ENCODE peak calls at places on chromosome 1, in eight cellular contexts. W is right lobe of liver, Y is breast epithelium, Q is body of pancreas, G is spleen, C is kidney epithelial cell, V is kidney, D is nephron progenitor cell. F is an unnamed sample.
A peak's percentile ranks its signal among the peaks of the same experiment; 100 is the strongest.

GRCh38 chr1:221435510-221435909 is 306.4 kb downstream of the DUSP10 start:
- DNase-seq in Y (no peak), D (no peak), G (no peak), Q (no peak), V (no peak), W (no peak), C (no peak), F (peak; percentile 52)

GRCh38 chr1:81876901-81877750 is 76.4 kb downstream of the ADGRL2 start:
- DNase-seq in W (no peak), G (no peak), Q (no peak), D (no peak), C (peak; percentile 7), Y (no peak), V (no peak), F (no peak)

GRCh38 chr1:47505267-47505666 is 67.4 kb downstream of the FOXD2 start:
- DNase-seq in Y (no peak), V (no peak), G (no peak), Q (no peak), C (no peak), D (no peak), W (no peak), F (no peak)

GRCh38 chr1:219703240-219703639 is 90.3 kb upstream of the ZC3H11B start:
- DNase-seq in V (no peak), Y (no peak), W (no peak), G (no peak), Q (no peak), D (no peak), C (no peak), F (no peak)

GRCh38 chr1:10727703-10728348 is 68.6 kb downstream of the CASZ1 start:
- DNase-seq in G (no peak), W (no peak), D (no peak), Y (no peak), C (no peak), V (peak; percentile 75), Q (peak; percentile 73), F (no peak)

GRCh38 chr1:170168263-170168662 is 22.5 kb downstream of the NTMT2 start:
- DNase-seq in V (no peak), Q (no peak), D (no peak), C (peak; percentile 1), Y (no peak), W (no peak), G (no peak), F (no peak)

GRCh38 chr1:22500476-22500875 is 48.8 kb downstream of the ZBTB40 start:
- DNase-seq in G (no peak), C (peak; percentile 59), V (no peak), D (no peak), Q (peak; percentile 81), Y (no peak), W (no peak), F (no peak)

GRCh38 chr1:19074361-19074901 is 118.0 kb upstream of the IFFO2 start:
- DNase-seq in V (no peak), W (no peak), C (no peak), G (no peak), Y (no peak), D (no peak), Q (no peak), F (no peak)

GRCh38 chr1:110249256-110249655 is 39.1 kb downstream of the KCNC4 start:
- DNase-seq in V (no peak), D (no peak), G (peak; percentile 27), Y (no peak), W (no peak), C (no peak), Q (no peak), F (no peak)

GRCh38 chr1:43414634-43415223 is 25.0 kb downstream of the SZT2 start:
- DNase-seq in Q (peak; percentile 78), W (no peak), G (no peak), Y (no peak), C (no peak), D (peak; percentile 69), V (no peak), F (peak; percentile 40)

GRCh38 chr1:152072311-152072710 is 16.6 kb downstream of the TCHHL1 start:
- DNase-seq in G (no peak), C (no peak), D (no peak), W (no peak), Q (no peak), V (no peak), Y (no peak), F (no peak)

GRCh38 chr1:103106426-103107321 is 1.6 kb downstream of the COL11A1 start:
- DNase-seq in Y (no peak), W (no peak), Q (peak; percentile 34), G (no peak), D (peak; percentile 54), C (no peak), V (no peak), F (peak; percentile 34)
- TF ChIP-seq CTCF in Y (no peak), W (peak; percentile 53), Q (peak; percentile 44), G (peak; percentile 16), D (peak; percentile 52), C (peak; percentile 55), V (peak; percentile 45), F (peak; percentile 34)

DNA sequence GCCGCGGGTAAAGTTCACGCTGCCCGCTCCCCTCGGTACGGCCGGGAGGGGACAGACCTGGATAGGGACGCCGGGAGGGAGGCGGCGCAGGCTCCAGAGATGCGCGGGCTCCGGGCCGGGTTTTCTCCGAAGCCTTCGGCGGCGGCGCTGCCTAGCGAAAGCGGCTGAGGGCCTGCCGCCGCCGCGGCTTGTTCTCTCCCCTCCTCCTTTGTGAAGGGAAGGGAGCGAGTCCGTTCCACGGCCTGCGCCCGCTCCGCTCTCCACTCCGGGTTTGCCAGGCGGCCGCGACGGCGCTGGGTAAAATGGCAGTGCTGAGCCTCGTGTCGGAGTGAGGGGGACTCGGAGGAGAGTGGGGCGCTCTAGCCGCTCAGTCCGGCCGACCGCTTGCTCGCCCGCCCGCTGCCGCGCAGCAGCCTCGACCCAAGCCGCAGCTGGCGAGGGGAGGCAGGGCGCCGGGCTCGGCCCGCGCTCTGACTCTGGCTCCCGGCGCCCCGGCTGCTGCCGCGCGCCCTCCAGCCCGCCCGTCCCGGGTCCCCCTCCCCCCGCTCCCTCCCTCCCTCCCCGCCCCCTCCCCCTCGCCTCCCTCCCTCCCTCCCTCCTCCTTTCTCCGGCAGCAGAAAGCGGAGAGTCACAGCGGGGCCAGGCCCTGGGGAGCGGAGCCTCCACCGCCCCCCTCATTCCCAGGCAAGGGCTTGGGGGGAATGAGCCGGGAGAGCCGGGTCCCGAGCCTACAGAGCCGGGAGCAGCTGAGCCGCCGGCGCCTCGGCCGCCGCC is at the start of gene ARID1A:
- DNase-seq in W (peak; percentile 98), V (peak; percentile 99), Q (peak; percentile 95), C (peak; percentile 63), D (peak; percentile 95), G (peak; percentile 99), Y (peak; percentile 95), F (peak; percentile 86)
- TF ChIP-seq CTCF in W (peak; percentile 17), V (peak; percentile 2), Q (no peak), C (no peak), D (no peak), G (no peak), Y (peak; percentile 23), F (no peak)

GRCh38 chr1:226404063-226404903 is 3.6 kb downstream of the PARP1 start:
- DNase-seq in C (no peak), D (no peak), Y (no peak), V (no peak), W (no peak), G (peak; percentile 74), Q (no peak), F (no peak)

GRCh38 chr1:226404904-226405222 is 3.0 kb downstream of the PARP1 start:
- DNase-seq in C (no peak), G (peak; percentile 64), V (no peak), Q (no peak), W (no peak), D (no peak), Y (no peak), F (no peak)

GRCh38 chr1:226405411-226405988 is 2.4 kb downstream of the PARP1 start:
- DNase-seq in Q (peak; percentile 19), V (no peak), W (no peak), D (no peak), Y (no peak), C (no peak), G (peak; percentile 77), F (peak; percentile 51)

GRCh38 chr1:226402615-226403521 is 5.0 kb downstream of the PARP1 start:
- DNase-seq in Q (peak; percentile 87), C (no peak), G (peak; percentile 62), Y (no peak), V (no peak), D (no peak), W (no peak), F (no peak)

DNA sequence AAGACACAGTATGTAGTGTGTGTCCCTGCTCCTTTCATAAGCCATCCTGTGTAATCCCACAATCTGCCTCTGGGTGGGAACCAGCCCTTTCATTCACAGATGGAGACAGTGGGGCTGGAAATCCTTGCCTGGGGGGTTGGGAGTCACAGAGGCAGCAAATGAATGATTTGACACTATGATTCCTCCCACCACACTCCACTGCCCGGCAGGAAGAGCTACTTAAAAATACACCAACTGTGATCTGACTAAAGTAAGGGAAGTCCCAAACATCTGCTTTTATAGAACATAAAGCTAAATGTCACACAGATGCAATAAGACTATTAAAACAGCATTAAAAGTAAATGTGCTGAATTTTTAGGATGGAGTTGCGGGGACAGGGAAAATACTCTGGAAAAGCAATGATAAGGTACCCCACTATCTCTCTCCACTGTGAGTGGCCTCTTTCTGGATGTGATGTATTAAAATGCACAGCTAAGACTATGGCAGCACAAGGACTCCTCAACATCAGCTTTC is 4.3 kb downstream of the PARP1 start:
- DNase-seq in G (no peak), Y (no peak), C (no peak), V (no peak), W (no peak), Q (peak; percentile 22), D (peak; percentile 17), F (peak; percentile 31)
- TF ChIP-seq CTCF in G (peak; percentile 28), Y (no peak), C (peak; percentile 43), V (no peak), W (no peak), Q (peak; percentile 11), D (peak; percentile 39), F (peak; percentile 14)

GRCh38 chr1:239815074-239815473 is 276.6 kb upstream of the FMN2 start:
- DNase-seq in G (no peak), Y (no peak), V (no peak), Q (no peak), D (no peak), C (no peak), W (no peak), F (no peak)

GRCh38 chr1:239817801-239818200 is 273.9 kb upstream of the FMN2 start:
- DNase-seq in D (no peak), C (no peak), Y (no peak), W (no peak), V (no peak), G (no peak), Q (no peak), F (no peak)

GRCh38 chr1:239819756-239820155 is 271.9 kb upstream of the FMN2 start:
- DNase-seq in V (no peak), Q (no peak), Y (no peak), D (no peak), W (no peak), G (no peak), C (no peak), F (no peak)

GRCh38 chr1:239816090-239816812 is 275.4 kb upstream of the FMN2 start:
- DNase-seq in C (peak; percentile 77), V (no peak), Q (peak; percentile 36), D (peak; percentile 23), W (no peak), Y (no peak), G (peak; percentile 78), F (no peak)

DNA sequence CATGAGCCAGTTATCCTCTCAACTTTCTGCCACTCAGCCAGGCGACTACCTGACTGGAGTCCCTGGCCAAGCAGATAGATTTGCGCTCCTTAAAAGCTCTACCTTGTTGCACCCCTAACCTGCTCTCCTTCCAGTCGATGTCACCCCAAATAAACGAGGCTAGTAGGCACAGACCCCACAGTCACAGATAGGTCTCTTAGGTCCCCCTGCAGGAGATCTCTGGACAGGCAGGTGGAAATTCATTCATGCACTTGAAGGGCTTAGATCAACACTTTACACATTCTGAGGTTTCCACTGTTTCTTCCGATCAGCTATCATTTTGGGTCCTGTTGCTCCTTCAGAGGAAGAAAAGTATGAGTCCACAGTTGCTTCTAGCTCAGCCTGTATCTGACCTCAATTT is 272.6 kb upstream of the FMN2 start:
- DNase-seq in W (no peak), Q (no peak), D (no peak), G (no peak), Y (no peak), C (no peak), V (no peak), F (no peak)
- TF ChIP-seq CTCF in W (no peak), Q (no peak), D (no peak), G (peak; percentile 9), Y (no peak), C (no peak), V (no peak), F (no peak)